ENCODE peak calls at places on chromosomes 5 and 9, in seven cellular contexts. K is neural progenitor cell, N is OCI-LY7, P is SK-N-SH, A is GM23248, U is GM23338, H is PC-3. F is an unnamed sample. For H3K36me3, the result is how much of the 10 kb centered on the place peaks cover.

GRCh38 chr5:11072556-11072955 is 311.5 kb upstream of the DAP start:
- DNase-seq in K (no peak), N (no peak), P (peak), A (no peak), U (no peak), H (no peak), F (no peak)

GRCh38 chr9:133640580-133641395 is 4.6 kb downstream of the DBH start:
- DNase-seq in K (no peak), N (no peak), P (no peak), A (no peak), U (no peak), H (no peak), F (no peak)

GRCh38 chr5:3103241-3103855 is 351.9 kb upstream of the IRX2 start:
- DNase-seq in K (peak), N (no peak), P (no peak), A (no peak), U (no peak), H (no peak), F (no peak)

GRCh38 chr9:131734165-131734610 is 5.7 kb downstream of the RAPGEF1 start:
- DNase-seq in K (no peak), N (peak), P (peak), A (peak), U (no peak), H (peak), F (peak)

GRCh38 chr9:87357600-87357999 is 140.1 kb upstream of the DAPK1 start:
- DNase-seq in K (no peak), N (no peak), P (no peak), A (no peak), U (no peak), H (no peak), F (no peak)

GRCh38 chr5:133926960-133927615 is 41.3 kb downstream of the C5orf15 start:
- DNase-seq in K (no peak), N (no peak), P (peak), A (no peak), U (no peak), H (peak), F (peak)

GRCh38 chr5:30103056-30104020 is 1090.1 kb upstream of the CDH6 start:
- DNase-seq in K (no peak), N (no peak), P (no peak), A (no peak), U (no peak), H (peak), F (no peak)

GRCh38 chr5:160083012-160083436 is 36.2 kb downstream of the PWWP2A start:
- DNase-seq in K (no peak), N (no peak), P (no peak), A (peak), U (no peak), H (peak), F (no peak)

GRCh38 chr9:18438300-18438925 is 35.5 kb upstream of the ADAMTSL1 start:
- DNase-seq in K (peak), N (no peak), P (peak), A (peak), U (peak), H (no peak), F (peak)

GRCh38 chr5:97560176-97560993 is 377.3 kb upstream of the RIOK2 start:
- DNase-seq in K (no peak), N (no peak), P (no peak), A (no peak), U (no peak), H (no peak), F (no peak)

GRCh38 chr5:129074903-129075302 is 19.6 kb upstream of the ISOC1 start:
- DNase-seq in K (no peak), N (no peak), P (no peak), A (no peak), U (no peak), H (peak), F (no peak)

GRCh38 chr5:82396871-82397514 is 118.8 kb upstream of the RPS23 start:
- DNase-seq in K (no peak), N (no peak), P (peak), A (peak), U (no peak), H (peak), F (peak)

GRCh38 chr9:92440751-92441046 is 16.4 kb upstream of the OMD start:
- DNase-seq in K (no peak), N (no peak), P (no peak), A (no peak), U (no peak), H (no peak), F (no peak)

GRCh38 chr5:6943197-6943596 is 230.0 kb downstream of the TENT4A start:
- DNase-seq in K (no peak), N (no peak), P (no peak), A (no peak), U (no peak), H (no peak), F (no peak)

DNA sequence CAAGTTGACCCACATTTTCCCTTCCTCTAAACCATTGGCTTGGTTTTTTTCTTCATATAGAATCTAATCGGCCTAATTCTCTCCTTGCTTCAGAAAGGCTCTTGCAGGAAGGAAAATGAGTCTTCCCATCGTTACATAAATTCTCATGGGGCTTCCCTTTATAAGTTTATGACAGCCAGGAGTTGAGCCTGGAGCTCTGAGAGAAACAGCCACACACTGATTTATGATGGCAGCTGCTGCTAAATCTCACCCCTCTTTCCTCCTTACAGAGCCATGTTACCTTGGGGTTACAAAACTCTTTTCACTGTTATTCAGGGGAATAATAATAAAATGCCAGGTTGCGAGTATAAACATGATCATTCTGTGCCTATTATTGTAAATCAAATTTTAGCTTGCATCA is 5.2 kb upstream of the RNF14 start:
- DNase-seq in K (no peak), N (no peak), P (no peak), A (no peak), U (no peak), H (no peak), F (no peak)
- H3K36me3 ChIP-seq in K (under half), N (under half), P (under half), A (under half), U (under half), H (under half), F (under half)

DNA sequence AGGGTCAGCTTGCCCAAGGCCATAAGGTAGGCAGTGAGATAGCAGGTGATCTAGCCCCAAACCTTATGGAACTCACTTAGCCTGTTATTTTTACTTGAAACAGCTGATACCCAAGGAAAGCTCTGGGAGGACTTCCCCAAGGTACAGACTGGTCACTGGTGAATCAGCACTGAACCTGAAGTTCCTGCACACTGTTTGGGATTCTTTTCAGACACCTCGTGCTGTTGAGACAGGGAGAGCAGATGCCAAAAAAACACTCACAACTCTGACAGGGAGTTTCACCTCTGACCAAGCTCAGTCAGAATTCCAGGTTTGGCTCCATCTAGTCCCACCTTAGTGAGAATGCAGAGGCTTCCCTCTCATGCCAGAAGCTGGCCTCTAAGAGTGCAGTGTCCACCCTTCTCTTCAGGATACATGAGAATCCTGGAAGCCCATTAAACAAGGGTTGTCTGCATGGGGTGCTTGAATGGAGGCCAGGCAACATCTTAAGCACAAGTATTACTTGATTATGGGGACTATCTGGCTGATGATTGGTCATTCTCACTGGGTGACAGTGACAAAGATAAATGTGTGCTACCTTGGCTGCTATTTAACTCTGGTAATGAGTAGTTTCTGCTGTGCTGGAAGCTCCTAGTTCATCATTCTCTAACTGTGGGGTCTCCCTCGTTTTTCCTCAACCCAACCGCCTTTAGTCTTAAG is 122.8 kb upstream of the SLIT3 start:
- DNase-seq in K (no peak), N (no peak), P (no peak), A (peak), U (no peak), H (peak), F (no peak)
- TF ChIP-seq EZH2phosphoT487 in K (no peak), N (no peak), P (no peak), A (no peak), U (no peak), H (no peak), F (no peak)

GRCh38 chr9:94680020-94680419 is 40.7 kb upstream of the FBP1 start:
- DNase-seq in K (no peak), N (no peak), P (no peak), A (no peak), U (no peak), H (no peak), F (no peak)
- H3K27ac ChIP-seq in K (no peak), N (no peak), P (peak), A (no peak), U (no peak), H (no peak), F (peak)

GRCh38 chr9:78301466-78301865 is 4.5 kb downstream of the PSAT1 start:
- DNase-seq in K (no peak), N (no peak), P (no peak), A (no peak), U (no peak), H (no peak), F (no peak)
- H3K36me3 ChIP-seq in K (under half), N (half or more), P (half or more), A (half or more), U (half or more), H (under half), F (under half)

DNA sequence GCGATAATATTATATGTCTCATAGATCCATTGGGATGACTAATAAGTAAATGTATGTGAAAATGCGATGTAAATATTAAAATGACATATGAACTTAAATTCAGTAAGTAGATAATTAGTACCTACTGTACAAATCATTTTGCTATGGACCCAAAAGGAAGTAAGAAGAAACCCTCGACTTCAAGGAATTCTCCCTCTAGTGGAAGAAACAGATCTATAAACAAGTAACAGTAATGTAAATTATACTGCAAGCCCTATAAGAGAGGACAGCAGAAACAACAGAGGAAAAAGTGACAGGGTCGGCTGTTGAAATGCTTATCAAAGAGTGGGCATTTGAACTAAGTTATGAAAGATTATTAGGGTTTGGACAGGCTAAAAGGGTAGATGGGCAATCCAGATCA is 320.3 kb downstream of the DMAC1 start:
- DNase-seq in K (no peak), N (no peak), P (no peak), A (peak), U (peak), H (peak), F (no peak)
- TF ChIP-seq EZH2phosphoT487 in K (no peak), N (no peak), P (no peak), A (no peak), U (no peak), H (no peak), F (no peak)

DNA sequence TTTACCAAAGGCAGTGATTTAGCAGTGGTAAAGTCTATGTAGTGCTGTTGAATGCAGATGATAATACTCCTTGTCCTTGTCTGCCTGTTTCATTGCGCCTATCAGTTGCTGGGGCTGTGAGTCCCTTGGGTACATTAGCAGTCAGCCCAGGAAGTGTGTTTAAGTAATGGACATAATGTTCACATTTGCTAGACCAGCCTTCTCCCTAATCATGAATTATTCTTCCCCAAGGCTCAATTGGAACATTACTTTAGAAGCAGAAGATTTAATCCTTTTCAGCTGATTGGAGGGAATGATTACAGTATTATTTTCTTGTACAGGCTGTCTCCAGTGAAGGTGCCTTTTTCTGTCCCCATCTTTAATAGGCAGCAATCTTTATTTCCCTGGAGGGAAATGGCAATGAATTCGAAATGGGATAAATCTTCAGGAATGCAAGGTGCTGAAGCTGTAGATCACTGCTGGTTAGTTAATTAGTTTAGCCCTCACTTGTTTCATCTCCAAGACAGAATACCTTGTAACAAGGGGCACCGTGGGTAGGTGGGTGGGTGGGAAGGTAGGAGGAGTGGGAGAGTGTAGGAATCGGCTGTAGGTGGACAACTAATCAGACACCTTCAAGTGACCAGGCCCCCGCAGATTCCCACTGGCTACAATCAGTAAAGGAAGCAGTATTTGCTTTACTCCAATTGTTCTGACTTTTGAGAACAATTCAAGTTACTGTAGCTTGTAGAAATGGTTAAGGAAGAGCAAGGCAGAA is 293.9 kb downstream of the TLE1 start:
- DNase-seq in K (no peak), N (no peak), P (peak), A (no peak), U (no peak), H (no peak), F (no peak)
- H3K27ac ChIP-seq in K (no peak), N (no peak), P (peak), A (no peak), U (no peak), H (no peak), F (peak)

DNA sequence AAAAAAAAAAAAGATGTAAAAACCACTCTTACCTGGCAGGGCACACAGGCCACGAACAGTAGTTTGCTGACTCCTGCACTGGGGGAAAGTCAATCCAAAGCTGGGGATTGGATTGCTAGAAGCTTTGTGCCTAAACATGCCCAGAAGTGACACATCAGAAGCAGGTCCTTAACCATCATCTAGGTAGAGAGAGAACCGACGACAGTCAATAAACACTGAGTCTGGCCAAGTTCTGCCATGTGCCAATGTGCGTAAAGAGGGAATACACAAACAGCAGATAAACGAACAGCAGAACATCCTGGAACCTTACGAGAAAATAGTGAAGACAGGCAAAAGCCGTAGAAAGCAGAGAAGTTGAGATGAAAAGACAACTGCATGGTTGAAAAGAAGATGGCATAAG is 14.9 kb downstream of the SFXN1 start:
- DNase-seq in K (no peak), N (no peak), P (no peak), A (no peak), U (no peak), H (no peak), F (no peak)
- H3K36me3 ChIP-seq in K (under half), N (half or more), P (under half), A (under half), U (under half), H (under half), F (under half)

GRCh38 chr5:135211791-135212190 is 177.8 kb upstream of the PITX1 start:
- DNase-seq in K (no peak), N (no peak), P (no peak), A (no peak), U (no peak), H (no peak), F (no peak)

GRCh38 chr5:135210286-135211055 is 176.4 kb upstream of the PITX1 start:
- DNase-seq in K (no peak), N (no peak), P (no peak), A (no peak), U (no peak), H (no peak), F (no peak)

GRCh38 chr5:135209495-135209837 is 175.4 kb upstream of the PITX1 start:
- DNase-seq in K (no peak), N (no peak), P (no peak), A (no peak), U (no peak), H (no peak), F (no peak)

GRCh38 chr5:135212361-135213033 is 178.5 kb upstream of the PITX1 start:
- DNase-seq in K (no peak), N (no peak), P (no peak), A (no peak), U (no peak), H (no peak), F (no peak)

DNA sequence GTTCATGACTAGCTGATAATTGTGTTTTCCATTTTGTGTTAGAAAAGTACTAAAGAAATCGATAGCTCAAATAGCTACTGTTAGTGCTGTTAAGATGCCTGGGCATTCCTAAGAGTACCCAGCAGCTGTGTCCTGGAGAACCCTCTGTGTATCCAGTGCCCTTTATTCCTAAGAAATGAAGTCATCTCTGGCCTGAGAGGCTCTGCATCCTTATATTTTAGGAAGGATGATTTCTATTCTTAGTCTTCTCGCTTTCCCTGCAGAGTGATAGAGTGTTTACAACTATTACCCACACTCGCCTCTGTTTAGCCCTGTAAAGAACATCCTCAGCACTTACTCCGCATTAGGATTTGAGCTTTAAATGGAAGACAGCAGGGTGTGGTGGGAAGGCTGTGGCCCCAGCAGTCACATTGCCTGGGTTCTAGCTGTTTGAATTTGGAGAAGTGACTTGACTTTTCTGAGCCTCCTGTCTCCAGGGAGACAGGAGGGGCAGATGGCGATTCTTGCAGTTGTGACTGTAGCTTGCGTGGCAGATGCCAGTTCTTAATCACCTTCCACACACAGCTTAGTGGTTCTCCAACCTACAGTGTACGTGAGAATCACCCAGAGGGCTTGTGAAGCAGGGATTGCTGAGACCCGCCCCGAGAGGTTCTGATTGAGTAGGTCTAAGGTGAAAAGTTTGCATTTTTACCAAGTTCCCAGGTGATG is 177.2 kb upstream of the PITX1 start:
- DNase-seq in K (no peak), N (no peak), P (no peak), A (peak), U (no peak), H (no peak), F (no peak)
- TF ChIP-seq EZH2phosphoT487 in K (no peak), N (no peak), P (no peak), A (no peak), U (no peak), H (no peak), F (no peak)

DNA sequence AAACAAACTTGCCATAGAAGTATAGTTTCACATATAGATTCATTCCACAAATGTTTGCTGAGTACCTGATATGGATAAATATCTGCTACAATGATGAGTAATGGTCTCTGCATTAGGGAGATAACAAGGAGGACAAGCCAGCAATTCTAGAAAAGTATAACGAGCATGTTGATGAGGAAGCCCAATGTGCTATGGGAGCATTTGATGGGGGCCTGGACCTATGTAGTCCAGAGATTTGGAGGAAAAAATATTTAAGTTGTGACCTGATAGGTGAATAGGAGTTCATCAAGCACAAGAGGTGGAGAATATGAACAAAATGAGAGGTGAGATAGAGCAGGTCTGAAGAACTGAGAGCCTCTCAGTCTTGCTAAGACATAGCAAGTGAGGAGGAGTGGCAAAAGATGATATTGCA is 14.4 kb upstream of the TMEM245 start:
- DNase-seq in K (no peak), N (no peak), P (no peak), A (no peak), U (no peak), H (no peak), F (no peak)
- H3K27ac ChIP-seq in K (no peak), N (no peak), P (no peak), A (no peak), U (no peak), H (no peak), F (no peak)

F was measured in hepatocyte.